ENCODE peak calls at places on chromosomes 7 and 10, in five cellular contexts. I, G, Q, R and O are unnamed samples.

GRCh38 chr10:5563991-5564536 is 39.3 kb downstream of the CALML3 start:
- DNase-seq in I (peak), G (peak), Q (no peak), R (no peak), O (no peak)

GRCh38 chr7:123637203-123637602 is 18.5 kb upstream of the LMOD2 start:
- DNase-seq in I (no peak), G (no peak), Q (no peak), R (no peak), O (no peak)

GRCh38 chr7:90320801-90321494 is at the start of gene FAM237B:
- DNase-seq in I (no peak), G (no peak), Q (no peak), R (peak), O (no peak)

GRCh38 chr7:121138262-121138933 is 149.9 kb downstream of the CPED1 start:
- DNase-seq in I (no peak), G (no peak), Q (peak), R (no peak), O (peak)

GRCh38 chr10:34719746-34720145 is 95.3 kb downstream of the PARD3 start:
- DNase-seq in I (no peak), G (no peak), Q (no peak), R (no peak), O (no peak)

GRCh38 chr10:113709221-113709838 is 29.6 kb downstream of the CASP7 start:
- DNase-seq in I (no peak), G (no peak), Q (no peak), R (no peak), O (no peak)

GRCh38 chr7:7183833-7184463 is 1.6 kb downstream of the C1GALT1 start:
- DNase-seq in I (no peak), G (no peak), Q (peak), R (no peak), O (no peak)

GRCh38 chr10:34520510-34520909 is 294.6 kb downstream of the PARD3 start:
- DNase-seq in I (no peak), G (no peak), Q (no peak), R (no peak), O (no peak)

GRCh38 chr7:74343281-74344127 is 54.3 kb downstream of the CLIP2 start:
- DNase-seq in I (no peak), G (no peak), Q (no peak), R (no peak), O (no peak)

GRCh38 chr7:24192053-24192452 is 91.9 kb upstream of the NPY start:
- DNase-seq in I (no peak), G (no peak), Q (no peak), R (no peak), O (no peak)

GRCh38 chr10:53209941-53210611 is 437.5 kb upstream of the MBL2 start:
- DNase-seq in I (no peak), G (no peak), Q (peak), R (no peak), O (no peak)

GRCh38 chr7:77409739-77410545 is 6.2 kb downstream of the GSAP start:
- DNase-seq in I (no peak), G (no peak), Q (no peak), R (no peak), O (no peak)

GRCh38 chr7:143362126-143362961 is at the start of gene FAM131B:
- DNase-seq in I (no peak), G (no peak), Q (no peak), R (peak), O (no peak)

GRCh38 chr7:143396625-143397556 is 11.8 kb downstream of the EPHA1 start:
- DNase-seq in I (no peak), G (no peak), Q (no peak), R (no peak), O (no peak)

GRCh38 chr7:111756687-111757178 is 194.4 kb upstream of the IMMP2L start:
- DNase-seq in I (no peak), G (peak), Q (no peak), R (no peak), O (no peak)

GRCh38 chr10:122264442-122264841 is 6.7 kb upstream of the BTBD16 start:
- DNase-seq in I (no peak), G (no peak), Q (no peak), R (no peak), O (no peak)

GRCh38 chr10:43235070-43235900 is 31.6 kb downstream of the RASGEF1A start:
- DNase-seq in I (no peak), G (no peak), Q (no peak), R (no peak), O (no peak)

GRCh38 chr7:21318190-21318915 is 109.5 kb upstream of the SP4 start:
- DNase-seq in I (no peak), G (no peak), Q (no peak), R (no peak), O (no peak)

GRCh38 chr10:98563811-98564210 is 117.1 kb upstream of the HPS1 start:
- DNase-seq in I (no peak), G (no peak), Q (no peak), R (no peak), O (no peak)

GRCh38 chr10:25174461-25175230 is at the start of gene GPR158:
- DNase-seq in I (peak), G (peak), Q (no peak), R (peak), O (peak)

GRCh38 chr10:125868372-125868975 is 12.6 kb downstream of the DHX32 start:
- DNase-seq in I (no peak), G (no peak), Q (peak), R (no peak), O (peak)

GRCh38 chr7:28144266-28144665 is 36.3 kb downstream of the JAZF1 start:
- DNase-seq in I (no peak), G (no peak), Q (no peak), R (no peak), O (no peak)

GRCh38 chr7:38950309-38950708 is 27.4 kb upstream of the POU6F2 start:
- DNase-seq in I (no peak), G (no peak), Q (no peak), R (no peak), O (no peak)

GRCh38 chr10:6588082-6588481 is 8.0 kb upstream of the PRKCQ start:
- DNase-seq in I (no peak), G (no peak), Q (no peak), R (no peak), O (no peak)

GRCh38 chr10:78474743-78475142 is 441.1 kb downstream of the RPS24 start:
- DNase-seq in I (no peak), G (no peak), Q (no peak), R (no peak), O (no peak)

GRCh38 chr10:103238506-103239252 is 7.0 kb upstream of the RPEL1 start:
- DNase-seq in I (peak), G (no peak), Q (no peak), R (no peak), O (no peak)

DNA sequence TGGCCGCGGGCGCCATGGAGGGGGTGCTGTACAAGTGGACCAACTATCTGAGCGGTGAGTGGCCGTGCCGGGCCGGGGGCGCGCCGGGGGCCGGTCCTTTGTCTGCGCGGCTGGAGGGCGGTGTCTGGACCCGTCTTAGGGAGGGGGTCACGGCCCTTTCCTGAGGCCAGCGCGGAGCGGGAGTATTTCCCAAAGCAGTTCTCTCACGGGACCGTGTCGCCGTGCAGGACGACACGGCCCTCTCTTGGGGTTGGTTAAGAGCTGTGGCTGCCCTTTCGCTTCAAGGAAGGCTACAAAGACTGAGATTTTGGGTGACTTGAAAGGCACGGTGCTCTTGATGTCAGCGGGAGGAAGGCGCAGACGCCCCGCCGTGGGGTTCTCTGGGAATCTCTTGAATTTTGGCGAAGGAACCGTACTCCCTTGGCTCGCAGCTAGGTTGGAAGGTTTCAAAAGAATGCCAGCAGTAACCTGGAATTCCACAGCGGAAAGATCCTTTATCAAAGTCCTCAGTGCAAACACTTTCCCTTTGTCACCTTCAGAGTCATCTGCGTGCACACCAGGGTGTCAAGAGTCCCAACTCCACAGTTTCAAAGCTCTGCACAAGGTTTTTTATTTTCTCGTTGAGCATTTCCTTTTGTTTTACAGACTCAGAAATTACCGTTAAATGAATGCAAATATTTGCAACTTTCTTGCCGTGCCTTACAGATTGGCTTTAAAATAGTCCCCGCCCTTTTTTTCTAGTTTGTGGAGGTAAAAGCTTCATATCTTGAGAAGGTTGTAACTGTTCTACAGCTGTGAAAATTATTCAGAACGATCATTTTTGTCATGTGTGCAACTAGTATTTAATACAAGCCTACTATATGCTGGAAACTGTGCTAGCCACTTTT is 780 bp downstream of the PLEKHA8 start:
- DNase-seq in I (no peak), G (peak), Q (peak), R (no peak), O (no peak)
- TF ChIP-seq CTCF in I (no peak), G (no peak), Q (no peak), R (no peak), O (no peak)

GRCh38 chr7:327305-327931 is 37.4 kb downstream of the FOXL3 start:
- DNase-seq in I (no peak), G (no peak), Q (no peak), R (no peak), O (peak)
- TF ChIP-seq CTCF in I (no peak), G (no peak), Q (no peak), R (no peak), O (no peak)

GRCh38 chr10:69057261-69057950 is 30.5 kb upstream of the SRGN start:
- DNase-seq in I (peak), G (no peak), Q (no peak), R (peak), O (no peak)
- TF ChIP-seq CTCF in I (no peak), G (no peak), Q (no peak), R (no peak), O (no peak)

GRCh38 chr10:94549221-94549620 is 3.6 kb downstream of the HELLS start:
- DNase-seq in I (no peak), G (no peak), Q (no peak), R (no peak), O (no peak)

GRCh38 chr10:94546616-94547175 is 1.1 kb downstream of the HELLS start:
- DNase-seq in I (no peak), G (no peak), Q (peak), R (no peak), O (no peak)

GRCh38 chr10:94546058-94546595 is 539 bp downstream of the HELLS start:
- DNase-seq in I (no peak), G (no peak), Q (peak), R (no peak), O (no peak)

DNA sequence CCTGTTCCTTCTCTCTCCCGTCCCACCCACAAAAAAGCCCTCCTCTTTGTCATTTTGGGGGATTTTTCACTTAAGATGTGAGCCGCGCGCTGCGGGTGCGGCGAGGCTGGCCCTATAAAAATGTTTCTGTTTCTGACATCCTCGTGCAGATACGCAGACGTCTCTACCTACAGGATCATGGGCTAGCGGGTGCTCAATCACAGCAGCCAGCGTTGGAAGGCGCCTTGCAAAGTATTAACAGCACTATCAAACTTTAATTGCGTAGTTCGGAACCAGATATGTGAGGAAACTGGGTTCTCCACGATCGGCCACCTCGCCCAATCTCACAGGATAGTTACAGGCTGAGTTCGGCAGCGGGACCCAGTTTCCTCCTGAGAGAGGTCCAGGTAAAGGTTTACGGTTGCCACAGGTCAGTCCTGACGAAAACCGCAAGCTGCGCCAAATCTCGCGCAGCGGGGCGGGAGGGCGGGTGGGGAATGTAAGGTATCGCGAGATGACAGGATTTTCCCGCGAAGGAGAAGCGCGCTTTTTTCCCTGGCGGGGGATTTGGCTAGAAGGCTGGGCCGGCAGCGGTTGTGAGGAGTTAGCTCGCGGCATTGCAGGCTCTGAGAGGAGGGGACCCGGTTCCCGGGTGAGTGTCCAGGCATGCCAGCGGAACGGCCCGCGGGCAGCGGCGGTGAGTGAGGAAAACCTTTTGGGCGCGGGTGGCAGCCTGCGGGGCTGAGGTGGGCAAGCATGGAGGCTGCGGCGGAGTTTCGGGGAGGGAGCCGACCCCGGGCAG is at the start of gene HELLS:
- DNase-seq in I (peak), G (peak), Q (peak), R (peak), O (peak)
- TF ChIP-seq CTCF in I (no peak), G (no peak), Q (no peak), R (no peak), O (no peak)

GRCh38 chr7:93883078-93883916 is 7.3 kb downstream of the TFPI2 start:
- DNase-seq in I (no peak), G (no peak), Q (peak), R (no peak), O (no peak)
- TF ChIP-seq CTCF in I (no peak), G (no peak), Q (peak), R (no peak), O (no peak)

GRCh38 chr7:81775560-81775959 is 5.7 kb upstream of the HGF start:
- DNase-seq in I (no peak), G (no peak), Q (no peak), R (no peak), O (no peak)
- TF ChIP-seq CTCF in I (no peak), G (no peak), Q (no peak), R (no peak), O (no peak)

GRCh38 chr10:10901906-10902305 is 115.8 kb upstream of the CELF2 start:
- DNase-seq in I (no peak), G (no peak), Q (no peak), R (no peak), O (no peak)
- TF ChIP-seq CTCF in I (no peak), G (no peak), Q (no peak), R (no peak), O (no peak)